ENCODE peak calls at places on chromosome 4, in six cellular contexts. Y, T, V, E, M and A are unnamed samples.

GRCh38 chr4:134200811-134201215 is 776 bp downstream of the PABPC4L start:
- DNase-seq in Y (no peak), T (no peak), V (peak; percentile 28), E (no peak), M (no peak), A (no peak)

GRCh38 chr4:147192679-147193078 is 247.0 kb upstream of the TTC29 start:
- DNase-seq in Y (no peak), T (no peak), V (no peak), E (no peak), M (peak; percentile 25), A (no peak)

GRCh38 chr4:1638873-1639272 is 45.2 kb downstream of the FAM53A start:
- DNase-seq in Y (no peak), T (no peak), V (no peak), E (no peak), M (no peak), A (no peak)

GRCh38 chr4:18914182-18914581 is 892.6 kb upstream of the LCORL start:
- DNase-seq in Y (no peak), T (no peak), V (no peak), E (no peak), M (no peak), A (peak; percentile 11)

GRCh38 chr4:17165256-17165655 is 266.8 kb upstream of the LDB2 start:
- DNase-seq in Y (no peak), T (peak; percentile 19), V (no peak), E (no peak), M (peak; percentile 24), A (peak; percentile 14)

GRCh38 chr4:105895609-105896460 is 564 bp downstream of the NPNT start:
- DNase-seq in Y (peak; percentile 71), T (no peak), V (peak; percentile 45), E (no peak), M (peak; percentile 2), A (no peak)

GRCh38 chr4:138311771-138312535 is 69.8 kb upstream of the SLC7A11 start:
- DNase-seq in Y (no peak), T (peak; percentile 28), V (no peak), E (no peak), M (peak; percentile 48), A (no peak)

GRCh38 chr4:39469429-39470077 is 10.7 kb downstream of the LIAS start:
- DNase-seq in Y (no peak), T (peak; percentile 87), V (peak; percentile 70), E (no peak), M (peak; percentile 91), A (peak; percentile 88)

GRCh38 chr4:244471-244870 is 60.8 kb downstream of the ZNF732 start:
- DNase-seq in Y (no peak), T (no peak), V (peak; percentile 27), E (no peak), M (peak; percentile 13), A (peak; percentile 22)

GRCh38 chr4:2805712-2806391 is 13.0 kb downstream of the SH3BP2 start:
- DNase-seq in Y (no peak), T (no peak), V (no peak), E (no peak), M (peak; percentile 46), A (no peak)

GRCh38 chr4:6772223-6772928 is 10.2 kb upstream of the KIAA0232 start:
- DNase-seq in Y (no peak), T (no peak), V (no peak), E (no peak), M (peak; percentile 23), A (peak; percentile 18)

GRCh38 chr4:97998203-97998602 is 145.1 kb downstream of the STPG2 start:
- DNase-seq in Y (no peak), T (no peak), V (no peak), E (no peak), M (no peak), A (no peak)

DNA sequence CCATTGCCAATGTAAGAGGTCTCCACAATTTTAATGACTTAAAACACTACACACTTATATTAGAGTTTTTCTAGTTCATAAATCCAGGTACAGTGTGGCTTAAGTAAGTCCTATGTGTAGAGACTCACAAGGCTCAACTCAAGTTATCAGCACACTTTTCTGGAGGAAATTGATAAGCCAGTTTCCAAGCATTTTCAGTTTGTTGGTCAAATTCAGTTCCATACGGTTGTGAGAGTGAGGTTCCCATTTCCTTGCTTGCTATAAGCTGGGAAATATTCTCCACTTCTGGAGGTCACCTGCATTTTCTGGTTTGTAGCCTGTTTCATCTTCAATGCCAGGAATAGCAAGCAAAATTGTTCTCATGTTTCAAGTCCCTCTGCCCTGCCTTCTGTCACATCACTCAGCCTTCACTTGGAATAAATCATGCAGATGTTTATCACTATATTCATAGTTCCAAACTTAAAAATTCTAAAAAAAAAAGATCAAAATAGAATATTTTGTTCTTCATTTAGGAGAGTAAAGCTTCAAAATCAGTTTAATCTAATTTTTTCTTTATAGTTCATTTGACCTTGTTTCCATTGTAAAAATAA is 1137.5 kb upstream of the INTU start:
- DNase-seq in Y (no peak), T (no peak), V (no peak), E (no peak), M (no peak), A (no peak)
- TF ChIP-seq CTCF in Y (no peak), T (no peak), V (no peak), E (no peak), M (no peak), A (no peak)

DNA sequence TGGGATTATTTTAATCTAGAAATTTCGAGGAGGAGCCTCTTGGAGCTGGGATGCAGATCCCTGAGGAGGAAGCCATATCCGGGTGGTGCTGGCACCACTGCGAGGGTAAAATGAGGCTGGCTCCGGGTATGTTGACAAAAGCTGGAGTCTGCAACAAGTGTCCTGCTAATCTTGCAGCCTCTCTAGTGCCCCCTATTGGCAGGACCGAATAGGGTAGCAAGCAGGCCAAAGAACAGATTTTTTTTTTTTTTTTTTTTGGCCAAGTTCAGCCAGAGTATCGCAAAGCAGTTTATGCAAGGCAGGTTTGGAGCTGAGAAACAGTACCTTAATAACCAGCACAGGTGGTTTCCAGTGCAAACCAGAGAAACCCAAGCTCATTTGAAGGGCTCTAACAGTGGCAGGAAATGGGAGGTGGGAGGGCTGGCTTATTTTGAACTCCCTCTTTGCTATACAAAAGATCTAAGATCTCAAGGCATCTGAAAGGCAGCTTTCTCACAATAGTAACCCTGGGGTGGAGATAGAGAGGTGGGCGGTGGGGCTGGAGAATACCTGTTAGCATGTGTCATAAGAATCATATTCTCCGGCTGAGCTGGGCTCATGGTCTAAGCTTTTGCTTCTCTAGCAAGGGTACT is 38.2 kb upstream of the OCIAD2 start:
- DNase-seq in Y (no peak), T (no peak), V (peak; percentile 71), E (no peak), M (no peak), A (no peak)
- TF ChIP-seq CTCF in Y (peak; percentile 57), T (no peak), V (peak; percentile 81), E (no peak), M (peak; percentile 51), A (peak; percentile 67)

GRCh38 chr4:140333523-140333922 is 39.9 kb upstream of the SCOC start:
- DNase-seq in Y (no peak), T (no peak), V (no peak), E (no peak), M (no peak), A (no peak)

GRCh38 chr4:140332734-140333133 is 40.7 kb upstream of the SCOC start:
- DNase-seq in Y (no peak), T (peak; percentile 25), V (no peak), E (no peak), M (no peak), A (no peak)

GRCh38 chr4:140326395-140326993 is 47.0 kb upstream of the SCOC start:
- DNase-seq in Y (no peak), T (peak; percentile 65), V (no peak), E (no peak), M (peak; percentile 68), A (peak; percentile 33)

GRCh38 chr4:140331245-140331644 is 42.2 kb upstream of the SCOC start:
- DNase-seq in Y (no peak), T (no peak), V (no peak), E (no peak), M (no peak), A (no peak)

DNA sequence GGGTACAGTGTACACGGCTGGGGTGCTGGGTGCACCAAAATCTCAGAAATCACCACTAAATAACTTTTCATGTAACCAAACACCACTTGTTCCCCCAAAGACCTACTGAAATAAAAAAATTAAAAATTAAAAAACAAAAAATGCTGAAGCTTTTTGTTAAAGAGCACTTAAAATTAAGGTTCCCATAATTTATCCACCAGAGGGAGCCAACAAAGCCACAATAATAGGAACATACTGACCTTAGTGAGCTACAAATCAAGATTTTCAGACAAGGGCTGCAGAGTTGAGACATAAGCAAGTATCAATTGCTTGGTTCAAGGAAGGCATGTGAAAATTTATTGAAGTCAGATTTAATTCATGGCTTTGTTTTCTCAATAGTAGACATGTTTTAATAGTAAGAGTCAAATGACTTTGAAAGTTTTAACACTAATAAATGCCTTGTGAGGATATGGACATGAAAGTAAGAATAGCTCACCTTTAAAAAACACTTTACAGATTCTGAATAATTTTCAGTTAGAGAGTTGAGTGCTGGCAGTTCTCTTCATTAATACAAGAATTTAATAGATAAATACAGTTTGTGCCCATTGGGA is 43.0 kb upstream of the SCOC start:
- DNase-seq in Y (no peak), T (peak; percentile 55), V (no peak), E (no peak), M (peak; percentile 64), A (peak; percentile 35)
- TF ChIP-seq CTCF in Y (peak; percentile 72), T (peak; percentile 51), V (peak; percentile 69), E (peak; percentile 39), M (peak; percentile 53), A (peak; percentile 84)

DNA sequence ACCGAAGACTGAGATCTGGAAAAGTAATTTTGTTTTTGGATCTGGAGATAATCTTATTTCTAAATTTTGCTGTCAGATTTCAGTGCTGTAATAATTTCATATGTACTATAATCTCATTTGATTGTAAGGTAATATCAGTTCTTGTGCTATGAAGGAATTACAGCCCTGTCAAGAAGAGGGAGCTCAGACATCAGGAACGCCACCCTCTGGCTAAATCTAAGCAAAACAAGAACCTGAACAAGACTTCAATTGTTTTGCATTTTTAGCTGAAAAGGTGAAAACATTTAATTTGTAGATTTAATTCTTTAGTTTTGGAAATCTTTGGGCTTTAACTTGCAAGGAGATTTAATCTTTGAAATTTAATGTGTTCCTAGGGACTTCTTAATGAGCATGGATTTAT is 525.4 kb upstream of the HS3ST1 start:
- DNase-seq in Y (no peak), T (no peak), V (no peak), E (no peak), M (peak; percentile 84), A (no peak)
- TF ChIP-seq CTCF in Y (peak; percentile 76), T (no peak), V (peak; percentile 78), E (no peak), M (peak; percentile 53), A (peak; percentile 20)

DNA sequence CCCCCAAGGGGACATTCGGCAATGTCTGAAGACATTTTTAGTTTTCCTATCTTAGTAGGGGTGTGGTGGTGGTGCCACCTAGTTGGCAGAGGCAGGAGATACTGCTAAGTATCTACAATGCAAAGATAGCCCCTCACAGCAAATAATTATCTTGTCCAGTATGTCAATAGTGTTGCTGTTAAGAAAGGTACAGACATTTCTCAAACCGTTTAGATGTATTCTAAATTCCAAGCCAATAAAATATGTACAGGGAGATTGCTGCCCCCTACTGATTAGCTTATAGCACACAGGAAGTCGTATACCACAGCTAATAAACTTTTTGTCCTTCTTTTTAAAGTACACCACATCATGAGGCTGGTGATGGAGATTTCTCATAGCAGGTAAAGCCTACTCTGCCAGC is 260.5 kb downstream of the TMA16 start:
- DNase-seq in Y (no peak), T (peak; percentile 43), V (no peak), E (no peak), M (no peak), A (peak; percentile 51)
- TF ChIP-seq CTCF in Y (peak; percentile 43), T (peak; percentile 68), V (peak; percentile 58), E (no peak), M (peak; percentile 17), A (peak; percentile 77)